ENCODE peak calls at places on chromosome X, in six cellular contexts. W is brain microvascular endothelial cell, L is SK-N-SH, Z is HCT116, O is bronchial epithelial cell, B is HFF-Myc. R is an unnamed sample.

GRCh38 chrX:52933976-52934703 is 24.2 kb downstream of the FAM156A start:
- DNase-seq in W (no peak), Z (no peak), B (no peak), L (no peak), O (no peak), R (no peak)

GRCh38 chrX:40152706-40153334 is 55.1 kb upstream of the BCOR start:
- DNase-seq in Z (no peak), W (no peak), L (peak; percentile 76), B (no peak), O (no peak), R (no peak)

GRCh38 chrX:16750136-16750535 is 30.7 kb downstream of the SYAP1 start:
- DNase-seq in W (no peak), L (no peak), B (no peak), Z (no peak), O (no peak), R (no peak)

GRCh38 chrX:24466025-24466424 is 939 bp downstream of the PDK3 start:
- DNase-seq in L (no peak), B (no peak), O (no peak), Z (no peak), W (no peak), R (no peak)

GRCh38 chrX:110006161-110006560 is 3.2 kb downstream of the TMEM164 start:
- DNase-seq in B (no peak), W (no peak), O (no peak), Z (no peak), L (no peak), R (no peak)

GRCh38 chrX:124690495-124690894 is 344.1 kb downstream of the SH2D1A start:
- DNase-seq in L (no peak), Z (no peak), O (peak; percentile 10), W (no peak), B (no peak), R (no peak)

GRCh38 chrX:120726294-120726693 is 96.4 kb upstream of the C1GALT1C1 start:
- DNase-seq in L (no peak), O (no peak), B (no peak), W (no peak), Z (no peak), R (no peak)

GRCh38 chrX:115533485-115533884 is 27.5 kb upstream of the PLS3 start:
- DNase-seq in O (peak; percentile 37), L (no peak), Z (no peak), W (no peak), B (no peak), R (peak; percentile 26)

GRCh38 chrX:11881485-11882170 is 123.6 kb downstream of the MSL3 start:
- DNase-seq in B (no peak), L (no peak), Z (no peak), O (peak; percentile 46), W (no peak), R (no peak)

GRCh38 chrX:7218321-7219152 is 70.6 kb upstream of the PUDP start:
- DNase-seq in B (no peak), W (no peak), L (no peak), Z (no peak), O (no peak), R (no peak)

GRCh38 chrX:133670394-133670793 is 255.1 kb upstream of the GPC4 start:
- DNase-seq in W (peak; percentile 28), Z (peak; percentile 12), B (no peak), L (peak; percentile 48), O (peak; percentile 38), R (no peak)

GRCh38 chrX:38991656-38992558 is 190.6 kb downstream of the MID1IP1 start:
- DNase-seq in L (no peak), W (no peak), B (no peak), Z (no peak), O (peak; percentile 85), R (no peak)

GRCh38 chrX:136752796-136753195 is 27.9 kb downstream of the ARHGEF6 start:
- DNase-seq in Z (no peak), B (no peak), W (peak; percentile 12), O (peak; percentile 32), L (no peak), R (no peak)

GRCh38 chrX:68571292-68572256 is 72.7 kb downstream of the YIPF6 start:
- DNase-seq in Z (peak; percentile 45), W (peak; percentile 47), O (peak; percentile 90), L (no peak), B (peak; percentile 11), R (peak; percentile 51)

GRCh38 chrX:18348047-18348446 is 6.4 kb downstream of the SCML2 start:
- DNase-seq in O (no peak), W (no peak), Z (no peak), B (no peak), L (no peak), R (no peak)

GRCh38 chrX:136779346-136779781 is 1.4 kb downstream of the ARHGEF6 start:
- DNase-seq in W (no peak), O (no peak), L (no peak), Z (no peak), B (no peak), R (no peak)

GRCh38 chrX:54064564-54064963 is 20.3 kb upstream of the PHF8 start:
- DNase-seq in O (no peak), B (no peak), W (no peak), Z (no peak), L (no peak), R (no peak)

GRCh38 chrX:40104649-40105015 is 6.9 kb upstream of the BCOR start:
- DNase-seq in B (no peak), W (no peak), O (no peak), L (peak; percentile 60), Z (no peak), R (no peak)

GRCh38 chrX:114127005-114127404 is 456.9 kb upstream of the HTR2C start:
- DNase-seq in B (no peak), Z (no peak), W (no peak), O (no peak), L (no peak), R (no peak)

DNA sequence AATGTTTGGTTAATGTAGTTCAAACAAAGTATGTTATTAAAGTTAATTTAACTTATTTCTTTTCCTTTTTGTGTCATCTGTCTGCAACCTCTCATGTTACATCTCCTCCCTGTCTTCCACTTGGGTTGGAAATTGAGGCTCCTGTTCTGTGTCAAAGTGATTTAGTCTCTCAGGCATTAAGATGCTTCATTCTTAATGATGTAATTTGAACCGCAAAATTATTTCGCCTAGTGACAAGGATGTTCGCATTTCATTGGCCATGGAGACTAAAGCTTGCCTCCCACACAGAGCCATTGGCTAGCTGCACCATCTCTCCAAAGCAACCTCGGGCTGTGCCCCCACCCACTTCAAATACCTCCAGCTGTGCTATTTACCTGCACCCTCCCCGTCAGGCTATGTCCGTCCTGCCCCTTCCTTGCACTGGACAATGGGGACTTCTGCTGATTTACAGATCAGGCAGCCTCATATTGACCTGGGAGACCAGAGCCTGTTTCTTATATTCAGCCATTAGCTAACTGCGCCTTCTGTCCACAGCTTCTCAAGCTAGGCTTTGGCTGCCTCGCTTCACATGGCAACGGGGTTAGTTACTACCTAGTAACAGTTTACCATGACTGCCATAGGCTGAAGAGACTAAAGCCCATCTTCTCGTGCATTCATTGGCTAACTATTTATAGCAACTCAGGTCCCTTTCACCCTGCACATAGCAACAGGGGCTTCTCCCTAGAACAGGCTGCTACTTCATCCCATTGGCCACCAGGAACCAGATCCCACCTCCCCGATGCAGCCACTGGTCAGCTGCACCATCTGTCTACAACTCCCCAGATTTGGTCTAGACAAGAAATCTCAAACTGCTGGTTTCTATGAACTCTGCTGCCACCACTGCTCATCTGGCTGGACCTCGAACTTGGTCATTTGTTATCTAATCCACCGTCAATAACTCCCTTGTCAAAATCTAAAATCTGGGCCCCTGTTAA is 8.6 kb upstream of the ZNF157 start:
- DNase-seq in Z (peak; percentile 84), B (peak; percentile 80), L (peak; percentile 80), W (peak; percentile 96), O (peak; percentile 89), R (peak; percentile 90)
- H3K4me3 ChIP-seq in Z (peak overlapping the region; percentile 55), B (no peak overlapping the region), L (peak overlapping the region; percentile 45), W (peak overlapping the region; percentile 47), O (peak overlapping the region; percentile 18), R (peak overlapping the region; percentile 41)

GRCh38 chrX:119604778-119605177 is 1.4 kb downstream of the NKRF start:
- DNase-seq in Z (no peak), B (no peak), L (no peak), W (no peak), O (no peak), R (no peak)
- H3K4me3 ChIP-seq in Z (peak overlapping the region; percentile 77), B (peak overlapping the region; percentile 69), L (peak overlapping the region; percentile 65), W (peak overlapping the region; percentile 83), O (peak overlapping the region; percentile 89), R (peak overlapping the region; percentile 67)

DNA sequence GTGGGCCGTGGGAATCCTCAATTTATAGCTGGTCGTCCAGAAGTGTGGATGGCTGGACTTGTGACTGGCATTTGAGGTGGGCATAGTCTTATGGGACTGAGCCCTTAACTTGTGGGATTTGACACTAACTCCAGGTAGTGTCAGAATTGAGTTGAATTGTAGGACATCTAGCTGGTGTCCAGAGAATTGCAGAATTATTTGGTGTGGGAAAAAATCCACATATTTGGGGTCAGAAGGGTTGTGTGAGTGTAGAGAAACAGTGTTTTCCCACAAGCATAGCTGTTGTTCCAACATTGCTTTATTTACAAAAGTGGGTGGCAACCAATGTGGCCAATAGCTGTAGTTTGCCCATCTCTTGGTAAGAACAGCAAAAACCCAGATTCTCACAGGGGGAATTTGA is 91.3 kb downstream of the MOSPD2 start:
- DNase-seq in Z (peak; percentile 3), L (no peak), W (peak; percentile 13), O (peak; percentile 8), B (peak; percentile 17), R (no peak)
- H3K4me3 ChIP-seq in Z (no peak overlapping the region), L (no peak overlapping the region), W (no peak overlapping the region), O (no peak overlapping the region), B (no peak overlapping the region), R (no peak overlapping the region)

GRCh38 chrX:19789376-19789775 is 98.0 kb downstream of the SH3KBP1 start:
- DNase-seq in Z (no peak), B (no peak), O (no peak), L (no peak), W (no peak), R (no peak)
- H3K4me3 ChIP-seq in Z (no peak overlapping the region), B (no peak overlapping the region), O (no peak overlapping the region), L (no peak overlapping the region), W (no peak overlapping the region), R (no peak overlapping the region)

DNA sequence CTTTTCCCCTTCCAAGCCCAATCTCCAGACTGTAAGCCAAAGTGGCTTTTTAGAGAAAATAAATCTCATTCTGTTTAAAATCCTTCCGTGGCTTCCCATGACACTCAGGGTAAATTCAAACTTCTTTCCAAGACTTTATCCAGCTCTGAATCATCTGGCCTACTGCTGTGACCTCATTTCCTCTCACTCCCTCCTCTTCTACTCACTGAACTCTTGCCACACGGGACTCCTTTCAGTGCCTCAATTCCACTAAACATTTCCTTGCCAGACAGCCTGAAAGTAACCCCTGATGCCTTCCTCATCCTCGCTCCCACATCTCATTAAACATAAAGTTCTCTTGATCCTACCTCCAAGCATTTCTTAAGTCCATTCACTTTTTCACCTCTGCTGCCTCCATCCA is 27.8 kb upstream of the RNF128 start:
- DNase-seq in L (no peak), O (peak; percentile 62), W (peak; percentile 41), B (peak; percentile 2), Z (no peak), R (peak; percentile 15)
- H3K4me3 ChIP-seq in L (no peak overlapping the region), O (no peak overlapping the region), W (no peak overlapping the region), B (no peak overlapping the region), Z (no peak overlapping the region), R (no peak overlapping the region)